ENCODE peak calls at places on chromosomes 12 and 14, in five cellular contexts. V is cardiac muscle cell, C is breast epithelium, O is A549, D is ovary. M is an unnamed sample.

GRCh38 chr12:79761341-79761740 is 70.6 kb upstream of the PAWR start:
- DNase-seq in V (no peak), C (no peak), O (no peak), D (no peak), M (no peak)

GRCh38 chr14:52706286-52706685 is 714 bp upstream of the PSMC6 start:
- DNase-seq in V (peak), C (no peak), O (no peak), D (no peak), M (no peak)

GRCh38 chr14:101791919-101792572 is 30.5 kb downstream of the PPP2R5C start:
- DNase-seq in V (peak), C (no peak), O (no peak), D (no peak), M (no peak)

GRCh38 chr14:91406451-91406850 is 11.2 kb downstream of the CCDC88C start:
- DNase-seq in V (no peak), C (no peak), O (no peak), D (no peak), M (no peak)

GRCh38 chr14:66440806-66441205 is 45.4 kb upstream of the CCDC196 start:
- DNase-seq in V (no peak), C (no peak), O (no peak), D (no peak), M (no peak)

GRCh38 chr12:94689646-94690036 is 39.3 kb upstream of the TMCC3 start:
- DNase-seq in V (peak), C (no peak), O (no peak), D (peak), M (no peak)

GRCh38 chr14:70698288-70698687 is 56.6 kb downstream of the TTC9 start:
- DNase-seq in V (peak), C (no peak), O (peak), D (no peak), M (no peak)

GRCh38 chr12:27305673-27306504 is 26.7 kb upstream of the BMAL2 start:
- DNase-seq in V (peak), C (no peak), O (peak), D (no peak), M (no peak)

GRCh38 chr12:29595071-29595755 is 97.7 kb upstream of the OVCH1 start:
- DNase-seq in V (no peak), C (no peak), O (no peak), D (no peak), M (no peak)

GRCh38 chr14:59483360-59483759 is 848 bp downstream of the L3HYPDH start:
- DNase-seq in V (peak), C (no peak), O (peak), D (no peak), M (no peak)

GRCh38 chr14:76784881-76785280 is 23.6 kb downstream of the VASH1 start:
- DNase-seq in V (peak), C (peak), O (peak), D (peak), M (peak)
- TF ChIP-seq CTCF in V (peak), C (peak), O (peak), D (peak), M (peak)

GRCh38 chr12:11722071-11722470 is 72.6 kb downstream of the ETV6 start:
- DNase-seq in V (no peak), C (no peak), O (no peak), D (no peak), M (no peak)
- H3K27ac ChIP-seq in V (no peak), C (peak), O (no peak), D (no peak), M (no peak)

GRCh38 chr12:54208591-54208990 is 19.8 kb upstream of the SMUG1 start:
- DNase-seq in V (no peak), C (no peak), O (no peak), D (no peak), M (no peak)

GRCh38 chr12:54204316-54204715 is 15.5 kb upstream of the SMUG1 start:
- DNase-seq in V (no peak), C (no peak), O (no peak), D (no peak), M (no peak)

GRCh38 chr12:54210400-54210790 is 21.6 kb upstream of the SMUG1 start:
- DNase-seq in V (no peak), C (no peak), O (no peak), D (no peak), M (no peak)

GRCh38 chr12:54206807-54207206 is 18.0 kb upstream of the SMUG1 start:
- DNase-seq in V (no peak), C (no peak), O (no peak), D (no peak), M (no peak)

DNA sequence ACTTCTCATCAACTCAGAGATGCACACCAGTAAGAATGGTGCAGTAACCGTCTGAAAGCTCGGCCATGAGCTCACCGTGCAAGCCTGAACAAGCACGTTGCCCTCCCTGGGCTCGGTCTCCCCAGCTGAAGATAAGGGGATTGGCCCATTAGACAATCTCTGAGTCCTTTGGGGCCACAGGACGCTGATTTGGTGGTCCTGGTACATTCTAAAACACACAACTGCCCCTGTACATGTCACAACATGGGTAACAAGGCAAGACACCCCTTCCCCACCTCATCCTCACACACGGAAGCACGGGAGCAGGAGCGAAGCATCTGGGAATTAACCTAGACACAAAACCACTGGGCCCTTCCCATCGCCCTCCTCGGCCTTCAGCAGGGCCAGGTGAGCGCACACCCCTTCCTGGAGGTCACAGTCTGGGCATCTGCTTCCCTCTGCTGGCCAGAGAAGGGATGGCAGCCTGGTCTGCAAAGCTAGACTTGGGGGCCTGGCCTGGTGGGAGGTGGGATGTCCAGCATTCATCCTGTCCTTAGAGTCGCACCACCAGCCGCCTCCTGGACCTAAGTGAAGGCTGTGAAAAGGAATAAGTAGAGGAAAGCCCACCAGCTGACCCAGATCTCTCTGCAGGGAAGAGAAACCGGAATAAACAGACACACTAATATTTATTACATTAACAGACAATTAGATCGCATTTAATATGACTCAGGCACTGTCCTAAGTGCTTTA is 18.9 kb upstream of the SMUG1 start:
- DNase-seq in V (peak), C (peak), O (peak), D (peak), M (no peak)
- TF ChIP-seq CTCF in V (peak), C (peak), O (peak), D (peak), M (peak)

GRCh38 chr14:99716091-99716849 is 32.2 kb downstream of the CYP46A1 start:
- DNase-seq in V (no peak), C (peak), O (no peak), D (no peak), M (no peak)
- H3K27ac ChIP-seq in V (no peak), C (no peak), O (no peak), D (no peak), M (no peak)

GRCh38 chr12:123808167-123808566 is 46.1 kb downstream of the DNAH10 start:
- DNase-seq in V (peak), C (no peak), O (peak), D (no peak), M (no peak)
- TF ChIP-seq CTCF in V (peak), C (no peak), O (peak), D (no peak), M (peak)

DNA sequence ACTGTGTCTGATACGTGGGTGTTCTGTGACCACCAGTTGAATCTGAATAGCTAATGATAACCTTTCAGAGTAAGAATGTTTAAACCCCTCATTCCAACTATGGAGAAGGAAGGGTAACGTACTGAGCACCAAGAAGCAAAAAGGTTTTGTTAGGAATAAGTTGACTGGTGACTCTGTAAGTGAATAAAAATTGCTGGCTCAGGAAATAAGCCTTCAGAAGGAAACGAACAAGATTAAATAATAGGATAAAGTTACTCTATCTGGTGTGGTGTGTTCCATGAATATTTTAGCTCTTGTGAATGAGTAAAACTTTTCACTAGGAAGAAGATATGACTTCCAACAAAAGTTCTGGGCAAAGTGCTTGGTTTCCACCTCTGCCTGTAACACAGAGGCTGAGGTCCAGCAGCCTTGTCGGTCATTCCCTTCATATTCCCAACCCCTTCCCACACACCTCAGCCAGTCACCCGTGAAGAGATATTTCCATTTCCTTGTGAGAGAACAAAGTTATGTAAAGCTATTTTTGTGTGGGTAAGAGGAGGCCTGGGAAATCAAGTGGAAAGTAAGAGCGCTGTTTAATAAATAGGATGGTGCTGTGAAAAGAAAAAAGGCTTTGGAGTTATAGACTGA is 47.1 kb downstream of the ARF6 start:
- DNase-seq in V (no peak), C (no peak), O (no peak), D (no peak), M (no peak)
- H3K27ac ChIP-seq in V (no peak), C (no peak), O (peak), D (no peak), M (no peak)

DNA sequence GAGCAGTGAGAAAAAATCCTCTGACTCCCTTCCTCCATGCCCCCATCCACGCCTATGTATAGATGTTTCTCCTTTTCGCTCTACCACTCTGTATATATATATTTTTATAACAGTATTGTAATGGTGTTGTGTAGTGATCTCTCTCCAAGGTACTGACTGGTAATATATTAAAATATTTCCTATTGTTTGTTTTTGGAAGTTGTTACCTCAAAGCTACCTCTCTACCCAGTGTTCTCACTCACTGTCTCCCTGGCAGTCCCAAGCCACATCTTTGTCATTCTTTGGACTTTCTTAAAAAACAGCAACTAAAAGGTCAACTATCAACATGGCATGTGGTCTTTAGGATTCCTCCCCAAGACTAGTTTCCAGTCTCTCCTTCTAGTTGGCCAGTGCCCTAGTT is 15.7 kb upstream of the RMST start:
- DNase-seq in V (no peak), C (no peak), O (no peak), D (no peak), M (no peak)
- TF ChIP-seq CTCF in V (no peak), C (no peak), O (no peak), D (no peak), M (no peak)

DNA sequence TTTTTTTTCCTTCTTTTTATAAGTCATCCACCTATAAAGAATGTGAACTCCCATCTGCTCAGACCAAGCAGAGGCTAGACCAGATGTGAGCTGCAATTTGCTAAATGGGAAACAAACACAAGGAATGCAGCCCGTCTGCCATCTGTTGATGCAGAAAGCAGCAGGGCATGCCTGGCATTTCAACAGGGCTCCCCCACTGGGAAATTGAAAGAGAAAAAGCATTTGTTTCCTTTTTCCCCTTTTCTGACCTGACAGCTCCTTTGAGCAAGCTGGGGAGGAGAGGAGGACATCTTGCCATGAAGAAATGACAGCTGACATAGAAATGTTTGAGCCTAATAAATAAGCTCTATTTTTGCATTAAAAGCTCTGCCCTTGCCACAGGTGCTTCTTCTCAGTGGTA is 1823.4 kb upstream of the FLRT2 start:
- DNase-seq in V (no peak), C (no peak), O (no peak), D (no peak), M (no peak)
- H3K27ac ChIP-seq in V (no peak), C (no peak), O (no peak), D (no peak), M (no peak)

GRCh38 chr12:120737557-120738251 is 12.1 kb downstream of the ACADS start:
- DNase-seq in V (no peak), C (no peak), O (no peak), D (no peak), M (no peak)
- TF ChIP-seq CTCF in V (peak), C (no peak), O (no peak), D (no peak), M (no peak)

DNA sequence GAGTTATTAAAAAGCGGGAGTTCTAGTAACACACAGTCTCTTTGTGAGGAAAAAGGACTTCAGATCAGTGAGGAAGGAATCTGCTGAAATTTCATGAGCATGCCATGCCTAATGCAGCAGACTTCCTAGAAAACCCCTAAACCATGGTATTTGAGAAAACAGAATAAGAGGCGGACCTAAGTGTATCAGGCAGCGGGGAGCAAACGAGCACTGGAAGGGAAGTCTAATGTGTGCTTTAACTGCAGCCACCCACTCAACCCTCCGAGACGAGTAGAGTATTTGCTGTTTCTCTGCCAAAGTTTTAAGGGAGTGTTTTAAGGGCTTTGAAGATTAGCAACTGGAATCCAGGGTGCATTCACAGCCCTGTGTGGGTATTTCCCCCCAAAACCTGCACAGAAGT is 36.5 kb downstream of the ACADS start:
- DNase-seq in V (peak), C (no peak), O (no peak), D (no peak), M (no peak)
- H3K27ac ChIP-seq in V (peak), C (peak), O (no peak), D (peak), M (peak)